ENCODE peak calls at places on chromosomes 16 and 17, in seven cellular contexts. H is nephron progenitor cell; Z is fibroblast of the aortic adventitia; B is foreskin fibroblast; W is uterus; S is CD8-positive, alpha-beta T cell; V is adrenal gland. A is an unnamed sample.

GRCh38 chr17:8151120-8151640 is 1.0 kb downstream of the PER1 start:
- DNase-seq in W (peak; percentile 91), S (peak; percentile 85), Z (peak; percentile 89), V (peak; percentile 95), B (peak; percentile 94), H (peak; percentile 85), A (peak; percentile 82)

GRCh38 chr17:41777579-41778188 is 8.8 kb downstream of the JUP start:
- DNase-seq in H (no peak), B (peak; percentile 90), Z (peak; percentile 89), V (peak; percentile 75), W (peak; percentile 86), S (no peak), A (no peak)

GRCh38 chr17:60947100-60947499 is 269.4 kb downstream of the BCAS3 start:
- DNase-seq in W (no peak), H (no peak), Z (peak; percentile 24), B (peak; percentile 43), V (no peak), S (no peak), A (no peak)

GRCh38 chr16:59339871-59340270 is 605.8 kb upstream of the GOT2 start:
- DNase-seq in H (no peak), Z (no peak), B (no peak), S (no peak), W (no peak), V (no peak), A (no peak)

GRCh38 chr17:51491416-51491815 is 231.1 kb downstream of the UTP18 start:
- DNase-seq in V (no peak), W (no peak), B (no peak), Z (no peak), H (no peak), S (no peak), A (no peak)

GRCh38 chr17:50883850-50884291 is 17.7 kb upstream of the TOB1 start:
- DNase-seq in B (no peak), S (no peak), W (no peak), H (no peak), Z (no peak), V (no peak), A (no peak)

GRCh38 chr16:69338557-69339288 is 641 bp downstream of the COG8 start:
- DNase-seq in H (no peak), W (no peak), V (peak; percentile 84), Z (no peak), S (no peak), B (no peak), A (no peak)

GRCh38 chr16:3879887-3880564 is 487 bp downstream of the CREBBP start:
- DNase-seq in S (peak; percentile 51), H (peak; percentile 77), W (peak; percentile 71), V (peak; percentile 79), B (peak; percentile 61), Z (peak; percentile 44), A (peak; percentile 65)

GRCh38 chr16:8552487-8553221 is 37.7 kb downstream of the TMEM114 start:
- DNase-seq in B (no peak), H (no peak), S (no peak), W (no peak), V (no peak), Z (no peak), A (no peak)

GRCh38 chr17:9811086-9811485 is 10.8 kb downstream of the GSG1L2 start:
- DNase-seq in H (no peak), V (no peak), B (no peak), S (no peak), Z (no peak), W (no peak), A (no peak)